ENCODE peak calls at places on chromosome 15, in six cellular contexts. One of them, this sample, is unnamed.

GRCh38 chr15:77014137-77015081 is 19.5 kb downstream of the PSTPIP1 start:
- DNase-seq in breast epithelium: no peak
- DNase-seq in stomach: no peak
- DNase-seq in endothelial cell of umbilical vein: no peak
- DNase-seq in HepG2: no peak
- DNase-seq in Peyer's patch: peak; percentile 59
- DNase-seq in this sample: no peak

GRCh38 chr15:42094512-42094963 is at the start of gene PLA2G4D:
- DNase-seq in stomach: peak; percentile 27
- DNase-seq in breast epithelium: no peak
- DNase-seq in Peyer's patch: peak; percentile 9
- DNase-seq in HepG2: no peak
- DNase-seq in endothelial cell of umbilical vein: no peak
- DNase-seq in this sample: no peak

GRCh38 chr15:68631621-68632051 is 52.8 kb downstream of the CORO2B start:
- DNase-seq in HepG2: no peak
- DNase-seq in breast epithelium: no peak
- DNase-seq in stomach: no peak
- DNase-seq in endothelial cell of umbilical vein: no peak
- DNase-seq in Peyer's patch: peak; percentile 66
- DNase-seq in this sample: no peak

GRCh38 chr15:47673343-47673761 is 44.0 kb upstream of the SEMA6D start:
- DNase-seq in HepG2: no peak
- DNase-seq in endothelial cell of umbilical vein: peak; percentile 90
- DNase-seq in Peyer's patch: no peak
- DNase-seq in stomach: no peak
- DNase-seq in breast epithelium: no peak
- DNase-seq in this sample: no peak

GRCh38 chr15:71151061-71151460 is 35.8 kb downstream of the THSD4 start:
- DNase-seq in stomach: no peak
- DNase-seq in endothelial cell of umbilical vein: no peak
- DNase-seq in HepG2: no peak
- DNase-seq in Peyer's patch: no peak
- DNase-seq in breast epithelium: no peak
- DNase-seq in this sample: no peak

GRCh38 chr15:66707310-66708160 is 5.5 kb downstream of the SMAD6 start:
- DNase-seq in stomach: peak; percentile 62
- DNase-seq in breast epithelium: no peak
- DNase-seq in HepG2: peak; percentile 47
- DNase-seq in endothelial cell of umbilical vein: peak; percentile 54
- DNase-seq in Peyer's patch: no peak
- DNase-seq in this sample: no peak

GRCh38 chr15:51782357-51782896 is 31.0 kb downstream of the TMOD2 start:
- DNase-seq in breast epithelium: no peak
- DNase-seq in Peyer's patch: no peak
- DNase-seq in stomach: no peak
- DNase-seq in endothelial cell of umbilical vein: peak; percentile 25
- DNase-seq in HepG2: no peak
- DNase-seq in this sample: no peak

GRCh38 chr15:68479406-68479805 is 47.4 kb upstream of the ITGA11 start:
- DNase-seq in stomach: no peak
- DNase-seq in endothelial cell of umbilical vein: no peak
- DNase-seq in breast epithelium: no peak
- DNase-seq in Peyer's patch: no peak
- DNase-seq in HepG2: no peak
- DNase-seq in this sample: peak; percentile 85

GRCh38 chr15:56076651-56077050 is 83.2 kb upstream of the NEDD4 start:
- DNase-seq in breast epithelium: no peak
- DNase-seq in Peyer's patch: no peak
- DNase-seq in stomach: no peak
- DNase-seq in HepG2: no peak
- DNase-seq in endothelial cell of umbilical vein: no peak
- DNase-seq in this sample: no peak

GRCh38 chr15:73936181-73936580 is 9.9 kb downstream of the LOXL1 start:
- DNase-seq in HepG2: no peak
- DNase-seq in endothelial cell of umbilical vein: no peak
- DNase-seq in breast epithelium: no peak
- DNase-seq in stomach: no peak
- DNase-seq in Peyer's patch: no peak
- DNase-seq in this sample: no peak

GRCh38 chr15:67941643-67942315 is 101.9 kb upstream of the RNU6-1 start:
- DNase-seq in HepG2: peak; percentile 72
- DNase-seq in Peyer's patch: no peak
- DNase-seq in endothelial cell of umbilical vein: no peak
- DNase-seq in breast epithelium: no peak
- DNase-seq in stomach: no peak
- DNase-seq in this sample: no peak

GRCh38 chr15:99212401-99212800 is 37.0 kb downstream of the TTC23 start:
- DNase-seq in stomach: no peak
- DNase-seq in breast epithelium: no peak
- DNase-seq in Peyer's patch: no peak
- DNase-seq in HepG2: no peak
- DNase-seq in endothelial cell of umbilical vein: no peak
- DNase-seq in this sample: no peak

GRCh38 chr15:83312046-83312445 is 27.6 kb upstream of the BNC1 start:
- DNase-seq in HepG2: no peak
- DNase-seq in Peyer's patch: no peak
- DNase-seq in endothelial cell of umbilical vein: no peak
- DNase-seq in stomach: no peak
- DNase-seq in breast epithelium: no peak
- DNase-seq in this sample: no peak

GRCh38 chr15:25171856-25172687 is 217.3 kb downstream of the SNRPN start:
- DNase-seq in endothelial cell of umbilical vein: no peak
- DNase-seq in breast epithelium: peak; percentile 31
- DNase-seq in stomach: no peak
- DNase-seq in HepG2: no peak
- DNase-seq in Peyer's patch: peak; percentile 8
- DNase-seq in this sample: no peak

GRCh38 chr15:34628577-34629152 is 45.2 kb upstream of the GOLGA8B start:
- DNase-seq in stomach: no peak
- DNase-seq in breast epithelium: no peak
- DNase-seq in Peyer's patch: no peak
- DNase-seq in endothelial cell of umbilical vein: peak; percentile 70
- DNase-seq in HepG2: no peak
- DNase-seq in this sample: no peak

GRCh38 chr15:42674472-42674871 is 62.5 kb downstream of the CDAN1 start:
- DNase-seq in Peyer's patch: no peak
- DNase-seq in stomach: no peak
- DNase-seq in breast epithelium: no peak
- DNase-seq in endothelial cell of umbilical vein: no peak
- DNase-seq in HepG2: no peak
- DNase-seq in this sample: no peak

GRCh38 chr15:68578960-68579935 is at the start of gene CORO2B:
- DNase-seq in stomach: no peak
- DNase-seq in breast epithelium: no peak
- DNase-seq in endothelial cell of umbilical vein: no peak
- DNase-seq in HepG2: no peak
- DNase-seq in Peyer's patch: no peak
- DNase-seq in this sample: no peak

GRCh38 chr15:50803479-50803878 is 38.0 kb upstream of the SPPL2A start:
- DNase-seq in Peyer's patch: no peak
- DNase-seq in endothelial cell of umbilical vein: no peak
- DNase-seq in breast epithelium: no peak
- DNase-seq in stomach: no peak
- DNase-seq in HepG2: no peak
- DNase-seq in this sample: no peak

GRCh38 chr15:45121706-45122417 is 7.7 kb downstream of the DUOXA2 start:
- DNase-seq in Peyer's patch: no peak
- DNase-seq in stomach: no peak
- DNase-seq in breast epithelium: no peak
- DNase-seq in endothelial cell of umbilical vein: peak; percentile 54
- DNase-seq in HepG2: peak; percentile 56
- DNase-seq in this sample: no peak

GRCh38 chr15:32104061-32104980 is 74.0 kb downstream of the CHRNA7 start:
- DNase-seq in Peyer's patch: no peak
- DNase-seq in stomach: no peak
- DNase-seq in HepG2: no peak
- DNase-seq in endothelial cell of umbilical vein: no peak
- DNase-seq in breast epithelium: no peak
- DNase-seq in this sample: no peak

GRCh38 chr15:98713585-98714001 is 65.3 kb downstream of the IGF1R start:
- DNase-seq in breast epithelium: no peak
- DNase-seq in HepG2: no peak
- DNase-seq in endothelial cell of umbilical vein: peak; percentile 31
- DNase-seq in stomach: peak; percentile 53
- DNase-seq in Peyer's patch: no peak
- DNase-seq in this sample: no peak

GRCh38 chr15:42152196-42152920 is 4.1 kb downstream of the PLA2G4F start:
- DNase-seq in endothelial cell of umbilical vein: no peak
- DNase-seq in Peyer's patch: no peak
- DNase-seq in HepG2: no peak
- DNase-seq in stomach: peak; percentile 78
- DNase-seq in breast epithelium: no peak
- DNase-seq in this sample: peak; percentile 71

DNA sequence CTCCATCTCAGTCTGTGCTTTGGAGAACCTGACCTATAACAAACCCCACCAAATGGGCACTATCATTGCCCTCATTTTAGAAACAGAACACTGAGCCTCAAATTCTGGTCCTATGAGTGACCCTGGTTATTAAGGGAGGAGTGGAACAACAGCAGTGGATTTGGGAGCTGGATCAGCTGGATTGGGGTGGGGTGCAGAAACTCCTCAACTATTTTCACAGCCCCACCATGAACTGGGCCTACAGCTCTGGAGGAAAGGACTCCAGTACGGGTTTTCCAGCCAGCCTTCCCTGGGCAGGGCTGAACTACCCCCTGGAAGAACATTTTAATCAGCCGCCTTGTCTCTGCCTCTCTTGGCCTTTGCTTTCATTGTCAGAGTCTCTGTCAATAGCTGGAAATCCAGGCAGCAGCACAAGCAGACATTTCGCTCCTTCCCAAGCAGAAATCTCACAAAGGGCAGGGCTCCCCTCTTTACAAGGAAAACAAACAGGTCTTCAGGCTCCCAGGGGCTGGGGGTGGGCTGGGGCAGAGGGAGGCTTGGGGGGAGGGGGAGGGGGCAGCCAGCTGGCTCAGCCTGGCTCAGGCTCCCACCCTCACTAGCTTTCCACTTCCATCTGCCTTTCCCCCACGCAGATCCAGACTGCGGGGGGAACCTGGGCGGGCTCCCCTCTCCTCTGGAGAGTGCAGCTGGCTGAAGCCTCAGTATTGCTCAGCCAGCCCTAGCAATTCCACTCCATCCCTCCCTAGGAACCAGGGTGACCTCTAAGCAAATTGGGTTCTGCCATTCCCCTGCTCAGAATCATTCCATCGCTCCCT is 13.7 kb upstream of the TLE3 start:
- DNase-seq in HepG2: no peak
- DNase-seq in stomach: peak; percentile 53
- DNase-seq in breast epithelium: no peak
- DNase-seq in Peyer's patch: no peak
- DNase-seq in endothelial cell of umbilical vein: peak; percentile 91
- DNase-seq in this sample: peak; percentile 92
- TF ChIP-seq POLR2A in HepG2: no peak
- TF ChIP-seq POLR2A in stomach: no peak
- TF ChIP-seq POLR2A in breast epithelium: no peak
- TF ChIP-seq POLR2A in Peyer's patch: peak; percentile 37
- TF ChIP-seq POLR2A in endothelial cell of umbilical vein: no peak
- TF ChIP-seq POLR2A in this sample: no peak

DNA sequence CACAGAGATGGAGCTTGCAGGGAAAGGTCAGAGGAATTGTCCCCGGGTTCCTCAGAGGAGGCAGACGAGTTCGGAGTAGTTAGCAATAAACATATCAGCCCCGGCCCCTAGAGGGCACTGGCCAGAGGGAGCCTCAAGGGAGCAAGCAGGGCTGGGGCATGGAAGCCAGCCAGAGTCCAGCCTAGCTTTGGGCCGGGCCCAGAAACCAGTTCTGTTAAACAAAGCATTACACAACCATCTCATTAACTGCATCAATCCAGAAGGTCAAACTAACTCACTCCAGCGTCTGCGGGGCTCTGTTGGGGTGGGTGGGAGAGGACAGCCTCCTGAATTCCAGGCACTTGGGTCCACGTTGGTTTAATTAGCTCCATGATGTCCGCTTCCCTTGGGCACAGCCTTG is 41.0 kb upstream of the IREB2 start:
- DNase-seq in stomach: peak; percentile 94
- DNase-seq in Peyer's patch: no peak
- DNase-seq in endothelial cell of umbilical vein: no peak
- DNase-seq in breast epithelium: peak; percentile 73
- DNase-seq in HepG2: peak; percentile 70
- DNase-seq in this sample: peak; percentile 22
- TF ChIP-seq CTCF in stomach: peak; percentile 40
- TF ChIP-seq CTCF in Peyer's patch: peak; percentile 82
- TF ChIP-seq CTCF in endothelial cell of umbilical vein: no peak
- TF ChIP-seq CTCF in breast epithelium: no peak
- TF ChIP-seq CTCF in HepG2: peak; percentile 66
- TF ChIP-seq CTCF in this sample: no peak

DNA sequence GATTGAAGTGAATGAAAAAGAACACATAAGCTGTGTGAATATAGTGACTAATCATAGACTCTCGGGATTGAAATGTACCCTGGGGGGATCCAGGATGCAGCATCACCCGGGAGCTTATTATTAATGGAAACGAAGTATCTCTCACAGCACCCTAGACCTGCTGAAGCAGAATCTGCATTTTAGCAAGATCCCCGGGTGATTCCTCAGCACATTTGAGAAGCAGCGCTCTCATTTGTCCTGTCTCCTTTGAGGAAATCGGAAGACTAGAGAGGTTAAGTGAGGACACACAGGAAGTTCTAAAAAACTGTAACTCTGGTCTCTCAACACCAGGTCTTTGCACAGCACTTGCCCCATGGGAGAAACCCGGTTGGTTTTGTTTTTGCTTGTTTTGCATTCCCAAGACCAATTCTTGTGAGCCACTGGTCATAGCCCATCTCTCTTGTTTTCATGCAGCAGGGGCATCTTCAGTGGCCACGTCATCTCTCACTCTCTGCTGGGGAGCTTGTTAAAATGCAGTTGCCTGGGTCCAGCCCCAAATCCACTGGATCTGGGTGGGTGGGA is 30.2 kb downstream of the ZNF710 start:
- DNase-seq in Peyer's patch: peak; percentile 31
- DNase-seq in breast epithelium: no peak
- DNase-seq in HepG2: no peak
- DNase-seq in stomach: no peak
- DNase-seq in endothelial cell of umbilical vein: no peak
- DNase-seq in this sample: peak; percentile 46
- H3K4me3 ChIP-seq in Peyer's patch: no peak overlapping the region
- H3K4me3 ChIP-seq in breast epithelium: no peak overlapping the region
- H3K4me3 ChIP-seq in HepG2: no peak overlapping the region
- H3K4me3 ChIP-seq in stomach: no peak overlapping the region
- H3K4me3 ChIP-seq in endothelial cell of umbilical vein: no peak overlapping the region
- H3K4me3 ChIP-seq in this sample: no peak overlapping the region

GRCh38 chr15:62069551-62069950 is 2.8 kb downstream of the C2CD4A start:
- DNase-seq in breast epithelium: no peak
- DNase-seq in stomach: no peak
- DNase-seq in HepG2: no peak
- DNase-seq in endothelial cell of umbilical vein: no peak
- DNase-seq in Peyer's patch: no peak
- DNase-seq in this sample: no peak
- TF ChIP-seq POLR2A in breast epithelium: no peak
- TF ChIP-seq POLR2A in stomach: no peak
- TF ChIP-seq POLR2A in HepG2: no peak
- TF ChIP-seq POLR2A in endothelial cell of umbilical vein: no peak
- TF ChIP-seq POLR2A in Peyer's patch: no peak
- TF ChIP-seq POLR2A in this sample: no peak

DNA sequence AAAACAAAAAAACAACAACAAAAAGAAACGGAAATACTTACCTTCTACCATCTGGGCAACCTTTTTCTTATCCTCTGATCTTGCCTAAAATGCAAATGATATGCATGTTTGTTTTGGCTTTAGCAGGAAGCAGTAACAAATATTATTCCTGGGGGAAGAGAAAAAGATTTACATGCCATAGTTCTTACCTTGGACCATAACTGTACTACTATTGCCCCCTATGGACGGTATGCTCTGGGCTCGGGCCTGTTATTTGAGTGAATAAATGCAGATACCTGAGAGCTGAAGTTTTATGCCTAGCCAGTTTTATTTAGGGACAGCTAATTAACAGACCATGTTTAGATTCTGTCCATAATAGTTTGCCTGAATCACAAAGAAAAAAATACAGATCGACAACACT is 12.6 kb upstream of the STARD5 start:
- DNase-seq in HepG2: peak; percentile 12
- DNase-seq in breast epithelium: no peak
- DNase-seq in stomach: no peak
- DNase-seq in endothelial cell of umbilical vein: peak; percentile 23
- DNase-seq in Peyer's patch: peak; percentile 61
- DNase-seq in this sample: no peak
- TF ChIP-seq CTCF in HepG2: peak; percentile 41
- TF ChIP-seq CTCF in breast epithelium: no peak
- TF ChIP-seq CTCF in stomach: no peak
- TF ChIP-seq CTCF in endothelial cell of umbilical vein: no peak
- TF ChIP-seq CTCF in Peyer's patch: peak; percentile 18
- TF ChIP-seq CTCF in this sample: no peak

This sample was measured in lower leg skin.